ENCODE peak calls at places on chromosomes 13 and 19, in six cellular contexts. One of them, this sample, is unnamed.

GRCh38 chr13:90999401-90999800 is 348.1 kb upstream of the MIR17HG start:
- DNase-seq in fibroblast of lung: no peak
- DNase-seq in body of pancreas: no peak
- DNase-seq in heart left ventricle: no peak
- DNase-seq in upper lobe of right lung: no peak
- DNase-seq in fibroblast of the aortic adventitia: no peak
- DNase-seq in this sample: no peak

GRCh38 chr13:41059466-41059865 is 1.8 kb upstream of the WBP4 start:
- DNase-seq in fibroblast of lung: peak
- DNase-seq in body of pancreas: no peak
- DNase-seq in heart left ventricle: no peak
- DNase-seq in upper lobe of right lung: no peak
- DNase-seq in fibroblast of the aortic adventitia: peak
- DNase-seq in this sample: peak

GRCh38 chr13:102704238-102704750 is 9.4 kb upstream of the METTL21C start:
- DNase-seq in fibroblast of lung: no peak
- DNase-seq in body of pancreas: no peak
- DNase-seq in heart left ventricle: no peak
- DNase-seq in upper lobe of right lung: no peak
- DNase-seq in fibroblast of the aortic adventitia: no peak
- DNase-seq in this sample: no peak

GRCh38 chr19:17108453-17108784 is 32.8 kb downstream of the MYO9B start:
- DNase-seq in fibroblast of lung: no peak
- DNase-seq in body of pancreas: no peak
- DNase-seq in heart left ventricle: no peak
- DNase-seq in upper lobe of right lung: no peak
- DNase-seq in fibroblast of the aortic adventitia: no peak
- DNase-seq in this sample: no peak

GRCh38 chr13:33017410-33017929 is 1.2 kb downstream of the KL start:
- DNase-seq in fibroblast of lung: peak
- DNase-seq in body of pancreas: peak
- DNase-seq in heart left ventricle: peak
- DNase-seq in upper lobe of right lung: no peak
- DNase-seq in fibroblast of the aortic adventitia: peak
- DNase-seq in this sample: peak

GRCh38 chr13:32117696-32118095 is 86.1 kb downstream of the FRY start:
- DNase-seq in fibroblast of lung: no peak
- DNase-seq in body of pancreas: peak
- DNase-seq in heart left ventricle: peak
- DNase-seq in upper lobe of right lung: peak
- DNase-seq in fibroblast of the aortic adventitia: no peak
- DNase-seq in this sample: no peak

GRCh38 chr19:42068361-42068755 is 1.6 kb downstream of the GRIK5 start:
- DNase-seq in fibroblast of lung: no peak
- DNase-seq in body of pancreas: no peak
- DNase-seq in heart left ventricle: no peak
- DNase-seq in upper lobe of right lung: no peak
- DNase-seq in fibroblast of the aortic adventitia: no peak
- DNase-seq in this sample: no peak

GRCh38 chr19:18044825-18045304 is 36.9 kb downstream of the ARRDC2 start:
- DNase-seq in fibroblast of lung: peak
- DNase-seq in body of pancreas: peak
- DNase-seq in heart left ventricle: peak
- DNase-seq in upper lobe of right lung: peak
- DNase-seq in fibroblast of the aortic adventitia: peak
- DNase-seq in this sample: peak

GRCh38 chr13:95256086-95256485 is 45.2 kb downstream of the ABCC4 start:
- DNase-seq in fibroblast of lung: peak
- DNase-seq in body of pancreas: no peak
- DNase-seq in heart left ventricle: no peak
- DNase-seq in upper lobe of right lung: no peak
- DNase-seq in fibroblast of the aortic adventitia: peak
- DNase-seq in this sample: peak

GRCh38 chr13:98478134-98479129 is 98.5 kb downstream of the STK24 start:
- DNase-seq in fibroblast of lung: peak
- DNase-seq in body of pancreas: no peak
- DNase-seq in heart left ventricle: no peak
- DNase-seq in upper lobe of right lung: no peak
- DNase-seq in fibroblast of the aortic adventitia: no peak
- DNase-seq in this sample: peak

GRCh38 chr19:2099054-2099501 is 2.4 kb downstream of the IZUMO4 start:
- DNase-seq in fibroblast of lung: no peak
- DNase-seq in body of pancreas: no peak
- DNase-seq in heart left ventricle: no peak
- DNase-seq in upper lobe of right lung: no peak
- DNase-seq in fibroblast of the aortic adventitia: no peak
- DNase-seq in this sample: no peak

GRCh38 chr13:40527914-40528313 is 138.5 kb downstream of the FOXO1 start:
- DNase-seq in fibroblast of lung: no peak
- DNase-seq in body of pancreas: no peak
- DNase-seq in heart left ventricle: no peak
- DNase-seq in upper lobe of right lung: no peak
- DNase-seq in fibroblast of the aortic adventitia: no peak
- DNase-seq in this sample: no peak

GRCh38 chr13:107866007-107866665 is 349.2 kb downstream of the LIG4 start:
- DNase-seq in fibroblast of lung: peak
- DNase-seq in body of pancreas: peak
- DNase-seq in heart left ventricle: no peak
- DNase-seq in upper lobe of right lung: peak
- DNase-seq in fibroblast of the aortic adventitia: no peak
- DNase-seq in this sample: no peak

GRCh38 chr13:33279898-33280549 is 5.5 kb downstream of the STARD13 start:
- DNase-seq in fibroblast of lung: peak
- DNase-seq in body of pancreas: no peak
- DNase-seq in heart left ventricle: no peak
- DNase-seq in upper lobe of right lung: no peak
- DNase-seq in fibroblast of the aortic adventitia: peak
- DNase-seq in this sample: peak

GRCh38 chr13:107842562-107843180 is 372.7 kb downstream of the LIG4 start:
- DNase-seq in fibroblast of lung: peak
- DNase-seq in body of pancreas: no peak
- DNase-seq in heart left ventricle: no peak
- DNase-seq in upper lobe of right lung: no peak
- DNase-seq in fibroblast of the aortic adventitia: peak
- DNase-seq in this sample: no peak

GRCh38 chr19:45403781-45404556 is 900 bp downstream of the PPP1R13L start:
- DNase-seq in fibroblast of lung: no peak
- DNase-seq in body of pancreas: peak
- DNase-seq in heart left ventricle: peak
- DNase-seq in upper lobe of right lung: peak
- DNase-seq in fibroblast of the aortic adventitia: no peak
- DNase-seq in this sample: no peak

GRCh38 chr19:49135686-49136085 is 16.3 kb downstream of the PPFIA3 start:
- DNase-seq in fibroblast of lung: no peak
- DNase-seq in body of pancreas: no peak
- DNase-seq in heart left ventricle: no peak
- DNase-seq in upper lobe of right lung: no peak
- DNase-seq in fibroblast of the aortic adventitia: no peak
- DNase-seq in this sample: no peak

GRCh38 chr19:4877753-4878490 is 10.5 kb upstream of the PLIN3 start:
- DNase-seq in fibroblast of lung: no peak
- DNase-seq in body of pancreas: peak
- DNase-seq in heart left ventricle: peak
- DNase-seq in upper lobe of right lung: no peak
- DNase-seq in fibroblast of the aortic adventitia: no peak
- DNase-seq in this sample: no peak

GRCh38 chr13:25678398-25678797 is 306.6 kb downstream of the ATP8A2 start:
- DNase-seq in fibroblast of lung: no peak
- DNase-seq in body of pancreas: peak
- DNase-seq in heart left ventricle: no peak
- DNase-seq in upper lobe of right lung: no peak
- DNase-seq in fibroblast of the aortic adventitia: no peak
- DNase-seq in this sample: no peak
- TF ChIP-seq CTCF in fibroblast of lung: no peak
- TF ChIP-seq CTCF in body of pancreas: no peak
- TF ChIP-seq CTCF in heart left ventricle: no peak
- TF ChIP-seq CTCF in upper lobe of right lung: no peak
- TF ChIP-seq CTCF in fibroblast of the aortic adventitia: no peak
- TF ChIP-seq CTCF in this sample: no peak

DNA sequence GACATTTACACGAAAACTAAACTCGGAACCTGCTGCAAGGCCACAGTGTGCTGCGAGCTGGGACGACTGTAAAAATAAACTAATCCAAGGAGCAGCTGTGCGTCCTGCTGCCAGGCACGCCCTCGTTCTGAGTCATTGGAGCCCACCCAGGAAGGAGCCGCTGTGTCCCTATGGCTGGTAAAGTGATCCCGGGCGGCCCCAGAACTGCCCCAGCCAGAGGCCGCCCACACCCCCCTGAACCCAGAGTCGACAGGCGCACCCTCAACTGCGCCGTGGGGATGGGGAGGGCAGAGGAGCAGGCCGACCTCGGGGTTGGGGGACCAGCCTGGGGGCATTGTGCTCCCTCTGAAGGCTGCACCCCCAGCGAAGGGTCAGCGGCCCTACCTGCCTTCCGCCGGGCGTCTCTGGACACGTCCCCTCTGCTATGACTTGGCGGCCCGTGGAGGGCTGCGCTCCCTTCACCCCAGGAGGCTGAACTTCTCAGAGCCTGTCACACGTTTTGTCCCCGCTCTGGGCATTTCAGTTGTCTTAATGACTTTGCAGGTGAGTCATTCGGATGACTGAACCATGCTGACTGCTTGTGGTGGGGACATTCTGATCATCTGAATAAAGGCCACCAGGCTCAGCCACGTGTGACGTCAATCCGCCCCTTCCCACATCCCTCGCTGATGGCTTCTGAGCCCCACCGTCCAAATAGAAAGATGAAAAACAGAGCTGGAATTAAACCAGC is 42.7 kb downstream of the ADPRHL1 start:
- DNase-seq in fibroblast of lung: peak
- DNase-seq in body of pancreas: no peak
- DNase-seq in heart left ventricle: peak
- DNase-seq in upper lobe of right lung: peak
- DNase-seq in fibroblast of the aortic adventitia: peak
- DNase-seq in this sample: peak
- H3K4me3 ChIP-seq in fibroblast of lung: peak
- H3K4me3 ChIP-seq in body of pancreas: no peak
- H3K4me3 ChIP-seq in heart left ventricle: no peak
- H3K4me3 ChIP-seq in upper lobe of right lung: no peak
- H3K4me3 ChIP-seq in fibroblast of the aortic adventitia: no peak
- H3K4me3 ChIP-seq in this sample: peak

GRCh38 chr19:39187552-39187943 is 9.2 kb upstream of the NCCRP1 start:
- DNase-seq in fibroblast of lung: no peak
- DNase-seq in body of pancreas: no peak
- DNase-seq in heart left ventricle: no peak
- DNase-seq in upper lobe of right lung: no peak
- DNase-seq in fibroblast of the aortic adventitia: no peak
- DNase-seq in this sample: no peak
- TF ChIP-seq CTCF in fibroblast of lung: no peak
- TF ChIP-seq CTCF in body of pancreas: no peak
- TF ChIP-seq CTCF in heart left ventricle: no peak
- TF ChIP-seq CTCF in upper lobe of right lung: no peak
- TF ChIP-seq CTCF in fibroblast of the aortic adventitia: no peak
- TF ChIP-seq CTCF in this sample: no peak

GRCh38 chr13:43800828-43801227 is 14.1 kb upstream of the ENOX1 start:
- DNase-seq in fibroblast of lung: no peak
- DNase-seq in body of pancreas: no peak
- DNase-seq in heart left ventricle: no peak
- DNase-seq in upper lobe of right lung: no peak
- DNase-seq in fibroblast of the aortic adventitia: no peak
- DNase-seq in this sample: no peak

GRCh38 chr13:43802511-43802910 is 15.7 kb upstream of the ENOX1 start:
- DNase-seq in fibroblast of lung: no peak
- DNase-seq in body of pancreas: no peak
- DNase-seq in heart left ventricle: no peak
- DNase-seq in upper lobe of right lung: no peak
- DNase-seq in fibroblast of the aortic adventitia: no peak
- DNase-seq in this sample: no peak

GRCh38 chr13:43804461-43805070 is 17.8 kb upstream of the ENOX1 start:
- DNase-seq in fibroblast of lung: peak
- DNase-seq in body of pancreas: no peak
- DNase-seq in heart left ventricle: no peak
- DNase-seq in upper lobe of right lung: no peak
- DNase-seq in fibroblast of the aortic adventitia: peak
- DNase-seq in this sample: peak

GRCh38 chr13:43805681-43806128 is 18.9 kb upstream of the ENOX1 start:
- DNase-seq in fibroblast of lung: peak
- DNase-seq in body of pancreas: no peak
- DNase-seq in heart left ventricle: no peak
- DNase-seq in upper lobe of right lung: no peak
- DNase-seq in fibroblast of the aortic adventitia: no peak
- DNase-seq in this sample: peak

DNA sequence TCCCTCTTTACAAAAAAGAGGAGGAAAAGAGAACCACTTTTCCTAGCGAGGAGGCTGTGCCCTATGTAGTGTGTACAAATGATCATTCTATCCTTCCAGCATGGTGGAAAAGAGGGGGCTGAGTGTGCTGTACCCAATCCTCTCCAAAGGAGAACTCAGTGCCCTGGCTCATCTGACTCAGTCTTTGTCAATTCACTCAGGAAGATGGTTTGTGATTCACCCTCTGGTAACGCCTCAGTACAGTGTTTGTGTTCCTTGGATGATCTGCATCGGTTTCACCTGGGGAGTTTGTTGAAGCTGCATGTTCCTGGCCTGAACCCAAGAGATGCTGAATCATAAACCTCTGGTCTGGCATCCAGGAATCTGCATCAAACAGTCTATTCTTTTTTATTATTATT is 18.3 kb upstream of the ENOX1 start:
- DNase-seq in fibroblast of lung: peak
- DNase-seq in body of pancreas: no peak
- DNase-seq in heart left ventricle: no peak
- DNase-seq in upper lobe of right lung: no peak
- DNase-seq in fibroblast of the aortic adventitia: peak
- DNase-seq in this sample: peak
- H3K4me3 ChIP-seq in fibroblast of lung: no peak
- H3K4me3 ChIP-seq in body of pancreas: no peak
- H3K4me3 ChIP-seq in heart left ventricle: no peak
- H3K4me3 ChIP-seq in upper lobe of right lung: no peak
- H3K4me3 ChIP-seq in fibroblast of the aortic adventitia: peak
- H3K4me3 ChIP-seq in this sample: peak

GRCh38 chr19:14090509-14091085 is at the start of gene SAMD1:
- DNase-seq in fibroblast of lung: peak
- DNase-seq in body of pancreas: peak
- DNase-seq in heart left ventricle: peak
- DNase-seq in upper lobe of right lung: peak
- DNase-seq in fibroblast of the aortic adventitia: peak
- DNase-seq in this sample: peak

GRCh38 chr19:14088634-14089411 is 1.7 kb downstream of the SAMD1 start:
- DNase-seq in fibroblast of lung: no peak
- DNase-seq in body of pancreas: no peak
- DNase-seq in heart left ventricle: no peak
- DNase-seq in upper lobe of right lung: no peak
- DNase-seq in fibroblast of the aortic adventitia: no peak
- DNase-seq in this sample: no peak

GRCh38 chr19:14091086-14091884 is 734 bp upstream of the SAMD1 start:
- DNase-seq in fibroblast of lung: peak
- DNase-seq in body of pancreas: peak
- DNase-seq in heart left ventricle: no peak
- DNase-seq in upper lobe of right lung: peak
- DNase-seq in fibroblast of the aortic adventitia: peak
- DNase-seq in this sample: peak

GRCh38 chr19:14089412-14089661 is 1.2 kb downstream of the SAMD1 start:
- DNase-seq in fibroblast of lung: peak
- DNase-seq in body of pancreas: no peak
- DNase-seq in heart left ventricle: no peak
- DNase-seq in upper lobe of right lung: no peak
- DNase-seq in fibroblast of the aortic adventitia: peak
- DNase-seq in this sample: peak

GRCh38 chr19:14089662-14090508 is 666 bp downstream of the SAMD1 start:
- DNase-seq in fibroblast of lung: peak
- DNase-seq in body of pancreas: peak
- DNase-seq in heart left ventricle: peak
- DNase-seq in upper lobe of right lung: peak
- DNase-seq in fibroblast of the aortic adventitia: peak
- DNase-seq in this sample: peak
- TF ChIP-seq CTCF in fibroblast of lung: no peak
- TF ChIP-seq CTCF in body of pancreas: peak
- TF ChIP-seq CTCF in heart left ventricle: no peak
- TF ChIP-seq CTCF in upper lobe of right lung: no peak
- TF ChIP-seq CTCF in fibroblast of the aortic adventitia: peak
- TF ChIP-seq CTCF in this sample: no peak